ENCODE peak calls at places on chromosome 16, in ten cellular contexts. One of them, this sample, is unnamed.
A peak's percentile ranks its signal among the peaks of the same experiment; 100 is the strongest.

GRCh38 chr16:70804729-70805169 is 3.8 kb upstream of the VAC14 start:
- DNase-seq in fibroblast of lung: no peak
- DNase-seq in CD8-positive, alpha-beta memory T cell: no peak
- DNase-seq in T-helper 17 cell: no peak
- DNase-seq in lung: no peak
- DNase-seq in neuronal stem cell: no peak
- DNase-seq in IMR-90: no peak
- DNase-seq in tibial artery: no peak
- DNase-seq in CD8-positive, alpha-beta T cell: no peak
- DNase-seq in ovary: no peak
- DNase-seq in this sample: no peak

GRCh38 chr16:77585852-77586251 is 136.5 kb upstream of the NUDT7 start:
- DNase-seq in fibroblast of lung: peak; percentile 90
- DNase-seq in CD8-positive, alpha-beta memory T cell: no peak
- DNase-seq in T-helper 17 cell: no peak
- DNase-seq in lung: no peak
- DNase-seq in neuronal stem cell: no peak
- DNase-seq in IMR-90: peak; percentile 19
- DNase-seq in tibial artery: no peak
- DNase-seq in CD8-positive, alpha-beta T cell: no peak
- DNase-seq in ovary: no peak
- DNase-seq in this sample: no peak

GRCh38 chr16:54123766-54124165 is 162.8 kb downstream of the IRX3 start:
- DNase-seq in fibroblast of lung: peak; percentile 21
- DNase-seq in CD8-positive, alpha-beta memory T cell: no peak
- DNase-seq in T-helper 17 cell: no peak
- DNase-seq in lung: no peak
- DNase-seq in neuronal stem cell: no peak
- DNase-seq in IMR-90: no peak
- DNase-seq in tibial artery: no peak
- DNase-seq in CD8-positive, alpha-beta T cell: no peak
- DNase-seq in ovary: no peak
- DNase-seq in this sample: no peak

GRCh38 chr16:82344157-82344556 is 174.1 kb upstream of the MPHOSPH6 start:
- DNase-seq in fibroblast of lung: no peak
- DNase-seq in CD8-positive, alpha-beta memory T cell: no peak
- DNase-seq in T-helper 17 cell: no peak
- DNase-seq in lung: no peak
- DNase-seq in neuronal stem cell: no peak
- DNase-seq in IMR-90: no peak
- DNase-seq in tibial artery: no peak
- DNase-seq in CD8-positive, alpha-beta T cell: no peak
- DNase-seq in ovary: no peak
- DNase-seq in this sample: no peak

GRCh38 chr16:27243725-27244362 is 24.7 kb downstream of the NSMCE1 start:
- DNase-seq in fibroblast of lung: no peak
- DNase-seq in CD8-positive, alpha-beta memory T cell: no peak
- DNase-seq in T-helper 17 cell: no peak
- DNase-seq in lung: no peak
- DNase-seq in neuronal stem cell: no peak
- DNase-seq in IMR-90: no peak
- DNase-seq in tibial artery: no peak
- DNase-seq in CD8-positive, alpha-beta T cell: no peak
- DNase-seq in ovary: no peak
- DNase-seq in this sample: no peak

GRCh38 chr16:53775821-53776431 is 72.0 kb downstream of the FTO start:
- DNase-seq in fibroblast of lung: peak; percentile 97
- DNase-seq in CD8-positive, alpha-beta memory T cell: no peak
- DNase-seq in T-helper 17 cell: no peak
- DNase-seq in lung: peak; percentile 80
- DNase-seq in neuronal stem cell: no peak
- DNase-seq in IMR-90: peak; percentile 91
- DNase-seq in tibial artery: peak; percentile 38
- DNase-seq in CD8-positive, alpha-beta T cell: no peak
- DNase-seq in ovary: no peak
- DNase-seq in this sample: no peak

GRCh38 chr16:78259883-78260282 is 160.4 kb downstream of the WWOX start:
- DNase-seq in fibroblast of lung: no peak
- DNase-seq in CD8-positive, alpha-beta memory T cell: no peak
- DNase-seq in T-helper 17 cell: no peak
- DNase-seq in lung: no peak
- DNase-seq in neuronal stem cell: no peak
- DNase-seq in IMR-90: no peak
- DNase-seq in tibial artery: no peak
- DNase-seq in CD8-positive, alpha-beta T cell: no peak
- DNase-seq in ovary: no peak
- DNase-seq in this sample: no peak

GRCh38 chr16:85354623-85355514 is 242.6 kb upstream of the CIBAR2 start:
- DNase-seq in fibroblast of lung: peak; percentile 74
- DNase-seq in CD8-positive, alpha-beta memory T cell: no peak
- DNase-seq in T-helper 17 cell: no peak
- DNase-seq in lung: no peak
- DNase-seq in neuronal stem cell: no peak
- DNase-seq in IMR-90: peak; percentile 87
- DNase-seq in tibial artery: no peak
- DNase-seq in CD8-positive, alpha-beta T cell: no peak
- DNase-seq in ovary: no peak
- DNase-seq in this sample: no peak

GRCh38 chr16:89700100-89700648 is 1.3 kb downstream of the SPATA2L start:
- DNase-seq in fibroblast of lung: peak; percentile 96
- DNase-seq in CD8-positive, alpha-beta memory T cell: peak; percentile 92
- DNase-seq in T-helper 17 cell: peak; percentile 96
- DNase-seq in lung: peak; percentile 100
- DNase-seq in neuronal stem cell: peak; percentile 98
- DNase-seq in IMR-90: peak; percentile 97
- DNase-seq in tibial artery: peak; percentile 97
- DNase-seq in CD8-positive, alpha-beta T cell: peak; percentile 97
- DNase-seq in ovary: peak; percentile 99
- DNase-seq in this sample: peak; percentile 100

GRCh38 chr16:57525761-57526160 is 10.6 kb downstream of the CCDC102A start:
- DNase-seq in fibroblast of lung: peak; percentile 14
- DNase-seq in CD8-positive, alpha-beta memory T cell: no peak
- DNase-seq in T-helper 17 cell: no peak
- DNase-seq in lung: no peak
- DNase-seq in neuronal stem cell: no peak
- DNase-seq in IMR-90: no peak
- DNase-seq in tibial artery: no peak
- DNase-seq in CD8-positive, alpha-beta T cell: no peak
- DNase-seq in ovary: peak; percentile 41
- DNase-seq in this sample: no peak

GRCh38 chr16:81472391-81472790 is 27.8 kb downstream of the CMIP start:
- DNase-seq in fibroblast of lung: no peak
- DNase-seq in CD8-positive, alpha-beta memory T cell: no peak
- DNase-seq in T-helper 17 cell: no peak
- DNase-seq in lung: no peak
- DNase-seq in neuronal stem cell: no peak
- DNase-seq in IMR-90: no peak
- DNase-seq in tibial artery: no peak
- DNase-seq in CD8-positive, alpha-beta T cell: no peak
- DNase-seq in ovary: no peak
- DNase-seq in this sample: no peak

GRCh38 chr16:7405166-7405565 is 72.5 kb downstream of the RBFOX1 start:
- DNase-seq in fibroblast of lung: no peak
- DNase-seq in CD8-positive, alpha-beta memory T cell: no peak
- DNase-seq in T-helper 17 cell: no peak
- DNase-seq in lung: peak; percentile 39
- DNase-seq in neuronal stem cell: peak; percentile 11
- DNase-seq in IMR-90: no peak
- DNase-seq in tibial artery: no peak
- DNase-seq in CD8-positive, alpha-beta T cell: no peak
- DNase-seq in ovary: peak; percentile 44
- DNase-seq in this sample: peak; percentile 25

GRCh38 chr16:12723681-12724080 is 80.0 kb downstream of the CPPED1 start:
- DNase-seq in fibroblast of lung: no peak
- DNase-seq in CD8-positive, alpha-beta memory T cell: no peak
- DNase-seq in T-helper 17 cell: no peak
- DNase-seq in lung: no peak
- DNase-seq in neuronal stem cell: no peak
- DNase-seq in IMR-90: no peak
- DNase-seq in tibial artery: no peak
- DNase-seq in CD8-positive, alpha-beta T cell: no peak
- DNase-seq in ovary: no peak
- DNase-seq in this sample: no peak

GRCh38 chr16:84084570-84085270 is 32.0 kb downstream of the MBTPS1 start:
- DNase-seq in fibroblast of lung: peak; percentile 55
- DNase-seq in CD8-positive, alpha-beta memory T cell: peak; percentile 67
- DNase-seq in T-helper 17 cell: peak; percentile 41
- DNase-seq in lung: peak; percentile 65
- DNase-seq in neuronal stem cell: peak; percentile 48
- DNase-seq in IMR-90: peak; percentile 65
- DNase-seq in tibial artery: no peak
- DNase-seq in CD8-positive, alpha-beta T cell: peak; percentile 71
- DNase-seq in ovary: peak; percentile 56
- DNase-seq in this sample: peak; percentile 72

GRCh38 chr16:26963109-26963508 is 103.6 kb upstream of the C16orf82 start:
- DNase-seq in fibroblast of lung: no peak
- DNase-seq in CD8-positive, alpha-beta memory T cell: no peak
- DNase-seq in T-helper 17 cell: no peak
- DNase-seq in lung: no peak
- DNase-seq in neuronal stem cell: no peak
- DNase-seq in IMR-90: peak; percentile 36
- DNase-seq in tibial artery: no peak
- DNase-seq in CD8-positive, alpha-beta T cell: no peak
- DNase-seq in ovary: no peak
- DNase-seq in this sample: no peak

GRCh38 chr16:23171234-23171948 is 11.2 kb upstream of the SCNN1G start:
- DNase-seq in fibroblast of lung: peak; percentile 27
- DNase-seq in CD8-positive, alpha-beta memory T cell: no peak
- DNase-seq in T-helper 17 cell: no peak
- DNase-seq in lung: no peak
- DNase-seq in neuronal stem cell: no peak
- DNase-seq in IMR-90: peak; percentile 15
- DNase-seq in tibial artery: no peak
- DNase-seq in CD8-positive, alpha-beta T cell: no peak
- DNase-seq in ovary: no peak
- DNase-seq in this sample: no peak

GRCh38 chr16:50193594-50193993 is 40.5 kb downstream of the TENT4B start:
- DNase-seq in fibroblast of lung: peak; percentile 77
- DNase-seq in CD8-positive, alpha-beta memory T cell: no peak
- DNase-seq in T-helper 17 cell: no peak
- DNase-seq in lung: no peak
- DNase-seq in neuronal stem cell: no peak
- DNase-seq in IMR-90: peak; percentile 16
- DNase-seq in tibial artery: no peak
- DNase-seq in CD8-positive, alpha-beta T cell: no peak
- DNase-seq in ovary: no peak
- DNase-seq in this sample: no peak

GRCh38 chr16:83561876-83562275 is 245.9 kb upstream of the HSBP1 start:
- DNase-seq in fibroblast of lung: peak; percentile 30
- DNase-seq in CD8-positive, alpha-beta memory T cell: no peak
- DNase-seq in T-helper 17 cell: no peak
- DNase-seq in lung: no peak
- DNase-seq in neuronal stem cell: peak; percentile 46
- DNase-seq in IMR-90: peak; percentile 40
- DNase-seq in tibial artery: no peak
- DNase-seq in CD8-positive, alpha-beta T cell: no peak
- DNase-seq in ovary: no peak
- DNase-seq in this sample: no peak

GRCh38 chr16:15593235-15593634 is 49.7 kb downstream of the MARF1 start:
- DNase-seq in fibroblast of lung: no peak
- DNase-seq in CD8-positive, alpha-beta memory T cell: no peak
- DNase-seq in T-helper 17 cell: no peak
- DNase-seq in lung: no peak
- DNase-seq in neuronal stem cell: no peak
- DNase-seq in IMR-90: no peak
- DNase-seq in tibial artery: peak; percentile 53
- DNase-seq in CD8-positive, alpha-beta T cell: no peak
- DNase-seq in ovary: no peak
- DNase-seq in this sample: no peak

GRCh38 chr16:31471875-31472558 is at the start of gene TGFB1I1:
- DNase-seq in fibroblast of lung: peak; percentile 87
- DNase-seq in CD8-positive, alpha-beta memory T cell: no peak
- DNase-seq in T-helper 17 cell: no peak
- DNase-seq in lung: no peak
- DNase-seq in neuronal stem cell: no peak
- DNase-seq in IMR-90: peak; percentile 80
- DNase-seq in tibial artery: peak; percentile 59
- DNase-seq in CD8-positive, alpha-beta T cell: no peak
- DNase-seq in ovary: peak; percentile 86
- DNase-seq in this sample: no peak

GRCh38 chr16:82386771-82387170 is 216.7 kb upstream of the MPHOSPH6 start:
- DNase-seq in fibroblast of lung: no peak
- DNase-seq in CD8-positive, alpha-beta memory T cell: no peak
- DNase-seq in T-helper 17 cell: no peak
- DNase-seq in lung: no peak
- DNase-seq in neuronal stem cell: no peak
- DNase-seq in IMR-90: no peak
- DNase-seq in tibial artery: no peak
- DNase-seq in CD8-positive, alpha-beta T cell: no peak
- DNase-seq in ovary: no peak
- DNase-seq in this sample: no peak

GRCh38 chr16:35409503-35409902 is 1950.1 kb downstream of the TP53TG3F start:
- DNase-seq in fibroblast of lung: no peak
- DNase-seq in CD8-positive, alpha-beta memory T cell: no peak
- DNase-seq in T-helper 17 cell: no peak
- DNase-seq in lung: no peak
- DNase-seq in neuronal stem cell: no peak
- DNase-seq in IMR-90: no peak
- DNase-seq in tibial artery: no peak
- DNase-seq in CD8-positive, alpha-beta T cell: no peak
- DNase-seq in ovary: no peak
- DNase-seq in this sample: no peak
- H3K9me3 ChIP-seq in fibroblast of lung: no peaks in the 10 kb centered on the region
- H3K9me3 ChIP-seq in CD8-positive, alpha-beta memory T cell: peaks cover 4% of the 10 kb centered on the region
- H3K9me3 ChIP-seq in T-helper 17 cell: no peaks in the 10 kb centered on the region
- H3K9me3 ChIP-seq in lung: peaks cover 7% of the 10 kb centered on the region
- H3K9me3 ChIP-seq in neuronal stem cell: no peaks in the 10 kb centered on the region
- H3K9me3 ChIP-seq in IMR-90: peaks cover 8% of the 10 kb centered on the region
- H3K9me3 ChIP-seq in tibial artery: peaks cover under 1% of the 10 kb centered on the region
- H3K9me3 ChIP-seq in CD8-positive, alpha-beta T cell: no peaks in the 10 kb centered on the region
- H3K9me3 ChIP-seq in ovary: no peaks in the 10 kb centered on the region
- H3K9me3 ChIP-seq in this sample: no peaks in the 10 kb centered on the region

GRCh38 chr16:3305109-3306068 is at the start of the genes TIGD7 and ZNF75A:
- DNase-seq in fibroblast of lung: peak; percentile 94
- DNase-seq in CD8-positive, alpha-beta memory T cell: peak; percentile 85
- DNase-seq in T-helper 17 cell: peak; percentile 67
- DNase-seq in lung: peak; percentile 87
- DNase-seq in neuronal stem cell: peak; percentile 75
- DNase-seq in IMR-90: peak; percentile 88
- DNase-seq in tibial artery: peak; percentile 72
- DNase-seq in CD8-positive, alpha-beta T cell: peak; percentile 83
- DNase-seq in ovary: peak; percentile 86
- DNase-seq in this sample: peak; percentile 88
- H3K9me3 ChIP-seq in fibroblast of lung: peaks cover 2% of the 10 kb centered on the region
- H3K9me3 ChIP-seq in CD8-positive, alpha-beta memory T cell: peaks cover 20% of the 10 kb centered on the region
- H3K9me3 ChIP-seq in T-helper 17 cell: peaks cover 16% of the 10 kb centered on the region
- H3K9me3 ChIP-seq in lung: peaks cover 44% of the 10 kb centered on the region
- H3K9me3 ChIP-seq in neuronal stem cell: peaks cover 64% of the 10 kb centered on the region
- H3K9me3 ChIP-seq in IMR-90: peaks cover 47% of the 10 kb centered on the region
- H3K9me3 ChIP-seq in tibial artery: peaks cover 43% of the 10 kb centered on the region
- H3K9me3 ChIP-seq in CD8-positive, alpha-beta T cell: peaks cover 21% of the 10 kb centered on the region
- H3K9me3 ChIP-seq in ovary: no peaks in the 10 kb centered on the region
- H3K9me3 ChIP-seq in this sample: no peaks in the 10 kb centered on the region

GRCh38 chr16:69535123-69536050 is 30.4 kb upstream of the NFAT5 start:
- DNase-seq in fibroblast of lung: peak; percentile 62
- DNase-seq in CD8-positive, alpha-beta memory T cell: no peak
- DNase-seq in T-helper 17 cell: no peak
- DNase-seq in lung: no peak
- DNase-seq in neuronal stem cell: no peak
- DNase-seq in IMR-90: peak; percentile 65
- DNase-seq in tibial artery: no peak
- DNase-seq in CD8-positive, alpha-beta T cell: no peak
- DNase-seq in ovary: no peak
- DNase-seq in this sample: no peak
- H3K9me3 ChIP-seq in fibroblast of lung: no peaks in the 10 kb centered on the region
- H3K9me3 ChIP-seq in CD8-positive, alpha-beta memory T cell: no peaks in the 10 kb centered on the region
- H3K9me3 ChIP-seq in T-helper 17 cell: no peaks in the 10 kb centered on the region
- H3K9me3 ChIP-seq in lung: no peaks in the 10 kb centered on the region
- H3K9me3 ChIP-seq in neuronal stem cell: no peaks in the 10 kb centered on the region
- H3K9me3 ChIP-seq in IMR-90: no peaks in the 10 kb centered on the region
- H3K9me3 ChIP-seq in tibial artery: no peaks in the 10 kb centered on the region
- H3K9me3 ChIP-seq in CD8-positive, alpha-beta T cell: no peaks in the 10 kb centered on the region
- H3K9me3 ChIP-seq in ovary: no peaks in the 10 kb centered on the region
- H3K9me3 ChIP-seq in this sample: no peaks in the 10 kb centered on the region

GRCh38 chr16:62370445-62370844 is 334.2 kb upstream of the CDH8 start:
- DNase-seq in fibroblast of lung: no peak
- DNase-seq in CD8-positive, alpha-beta memory T cell: no peak
- DNase-seq in T-helper 17 cell: no peak
- DNase-seq in lung: no peak
- DNase-seq in neuronal stem cell: no peak
- DNase-seq in IMR-90: no peak
- DNase-seq in tibial artery: no peak
- DNase-seq in CD8-positive, alpha-beta T cell: no peak
- DNase-seq in ovary: no peak
- DNase-seq in this sample: no peak
- H3K9me3 ChIP-seq in fibroblast of lung: no peaks in the 10 kb centered on the region
- H3K9me3 ChIP-seq in CD8-positive, alpha-beta memory T cell: no peaks in the 10 kb centered on the region
- H3K9me3 ChIP-seq in T-helper 17 cell: no peaks in the 10 kb centered on the region
- H3K9me3 ChIP-seq in lung: no peaks in the 10 kb centered on the region
- H3K9me3 ChIP-seq in neuronal stem cell: no peaks in the 10 kb centered on the region
- H3K9me3 ChIP-seq in IMR-90: no peaks in the 10 kb centered on the region
- H3K9me3 ChIP-seq in tibial artery: no peaks in the 10 kb centered on the region
- H3K9me3 ChIP-seq in CD8-positive, alpha-beta T cell: no peaks in the 10 kb centered on the region
- H3K9me3 ChIP-seq in ovary: no peaks in the 10 kb centered on the region
- H3K9me3 ChIP-seq in this sample: no peaks in the 10 kb centered on the region

This sample was measured in pancreas.